ENCODE peak calls at places on chromosomes 16 and 17, in six cellular contexts. One of them, this sample, is unnamed.

GRCh38 chr16:59737274-59737673 is 1003.2 kb upstream of the GOT2 start:
- DNase-seq in ovary: no peak
- DNase-seq in spleen: no peak
- DNase-seq in OCI-LY7: no peak
- DNase-seq in IMR-90: no peak
- DNase-seq in left ventricle myocardium inferior: no peak
- DNase-seq in this sample: no peak

GRCh38 chr16:4537376-4538066 is 1.1 kb downstream of the CDIP1 start:
- DNase-seq in ovary: peak; percentile 64
- DNase-seq in spleen: peak; percentile 87
- DNase-seq in OCI-LY7: no peak
- DNase-seq in IMR-90: no peak
- DNase-seq in left ventricle myocardium inferior: peak; percentile 28
- DNase-seq in this sample: no peak

GRCh38 chr17:2025622-2026309 is 632 bp upstream of the RTN4RL1 start:
- DNase-seq in ovary: peak; percentile 81
- DNase-seq in spleen: no peak
- DNase-seq in OCI-LY7: no peak
- DNase-seq in IMR-90: peak; percentile 57
- DNase-seq in left ventricle myocardium inferior: peak; percentile 78
- DNase-seq in this sample: no peak

GRCh38 chr16:3662601-3663000 is 8.1 kb downstream of the DNASE1 start:
- DNase-seq in ovary: no peak
- DNase-seq in spleen: no peak
- DNase-seq in OCI-LY7: no peak
- DNase-seq in IMR-90: no peak
- DNase-seq in left ventricle myocardium inferior: no peak
- DNase-seq in this sample: peak; percentile 51

GRCh38 chr17:75105269-75106080 is 4.3 kb upstream of the ARMC7 start:
- DNase-seq in ovary: no peak
- DNase-seq in spleen: no peak
- DNase-seq in OCI-LY7: peak; percentile 77
- DNase-seq in IMR-90: peak; percentile 40
- DNase-seq in left ventricle myocardium inferior: no peak
- DNase-seq in this sample: no peak

GRCh38 chr17:66966529-66967418 is 2.3 kb downstream of the CACNG4 start:
- DNase-seq in ovary: no peak
- DNase-seq in spleen: no peak
- DNase-seq in OCI-LY7: no peak
- DNase-seq in IMR-90: no peak
- DNase-seq in left ventricle myocardium inferior: no peak
- DNase-seq in this sample: no peak

GRCh38 chr16:47715442-47716054 is 254.4 kb downstream of the PHKB start:
- DNase-seq in ovary: no peak
- DNase-seq in spleen: no peak
- DNase-seq in OCI-LY7: no peak
- DNase-seq in IMR-90: no peak
- DNase-seq in left ventricle myocardium inferior: no peak
- DNase-seq in this sample: no peak

GRCh38 chr16:67882374-67883145 is 2.1 kb upstream of the NRN1L start:
- DNase-seq in ovary: no peak
- DNase-seq in spleen: peak; percentile 73
- DNase-seq in OCI-LY7: no peak
- DNase-seq in IMR-90: no peak
- DNase-seq in left ventricle myocardium inferior: peak; percentile 72
- DNase-seq in this sample: no peak

GRCh38 chr17:71511266-71511995 is 609.4 kb upstream of the SOX9 start:
- DNase-seq in ovary: no peak
- DNase-seq in spleen: no peak
- DNase-seq in OCI-LY7: no peak
- DNase-seq in IMR-90: no peak
- DNase-seq in left ventricle myocardium inferior: no peak
- DNase-seq in this sample: no peak

GRCh38 chr16:17229131-17229530 is 241.6 kb downstream of the XYLT1 start:
- DNase-seq in ovary: no peak
- DNase-seq in spleen: no peak
- DNase-seq in OCI-LY7: no peak
- DNase-seq in IMR-90: no peak
- DNase-seq in left ventricle myocardium inferior: no peak
- DNase-seq in this sample: no peak

GRCh38 chr17:17860761-17861107 is 23.9 kb upstream of the SREBF1 start:
- DNase-seq in ovary: no peak
- DNase-seq in spleen: no peak
- DNase-seq in OCI-LY7: no peak
- DNase-seq in IMR-90: no peak
- DNase-seq in left ventricle myocardium inferior: no peak
- DNase-seq in this sample: no peak

GRCh38 chr16:2919511-2920255 is 8.0 kb downstream of the FLYWCH1 start:
- DNase-seq in ovary: peak; percentile 69
- DNase-seq in spleen: no peak
- DNase-seq in OCI-LY7: peak; percentile 71
- DNase-seq in IMR-90: peak; percentile 74
- DNase-seq in left ventricle myocardium inferior: no peak
- DNase-seq in this sample: no peak

GRCh38 chr16:70553175-70553574 is 29.6 kb downstream of the SF3B3 start:
- DNase-seq in ovary: no peak
- DNase-seq in spleen: no peak
- DNase-seq in OCI-LY7: no peak
- DNase-seq in IMR-90: peak; percentile 76
- DNase-seq in left ventricle myocardium inferior: no peak
- DNase-seq in this sample: no peak

GRCh38 chr16:87834015-87834667 is 35.2 kb downstream of the SLC7A5 start:
- DNase-seq in ovary: peak; percentile 12
- DNase-seq in spleen: no peak
- DNase-seq in OCI-LY7: no peak
- DNase-seq in IMR-90: no peak
- DNase-seq in left ventricle myocardium inferior: no peak
- DNase-seq in this sample: no peak

GRCh38 chr16:29736764-29737163 is 9.0 kb downstream of the C16orf54 start:
- DNase-seq in ovary: no peak
- DNase-seq in spleen: peak; percentile 19
- DNase-seq in OCI-LY7: no peak
- DNase-seq in IMR-90: no peak
- DNase-seq in left ventricle myocardium inferior: no peak
- DNase-seq in this sample: no peak

GRCh38 chr16:49574826-49575225 is 201.2 kb downstream of the C16orf78 start:
- DNase-seq in ovary: no peak
- DNase-seq in spleen: peak; percentile 69
- DNase-seq in OCI-LY7: no peak
- DNase-seq in IMR-90: no peak
- DNase-seq in left ventricle myocardium inferior: no peak
- DNase-seq in this sample: no peak

GRCh38 chr17:16906670-16907069 is 65.2 kb downstream of the TNFRSF13B start:
- DNase-seq in ovary: no peak
- DNase-seq in spleen: no peak
- DNase-seq in OCI-LY7: no peak
- DNase-seq in IMR-90: peak; percentile 19
- DNase-seq in left ventricle myocardium inferior: no peak
- DNase-seq in this sample: no peak

GRCh38 chr17:10116676-10117075 is 81.7 kb downstream of the GAS7 start:
- DNase-seq in ovary: no peak
- DNase-seq in spleen: no peak
- DNase-seq in OCI-LY7: no peak
- DNase-seq in IMR-90: no peak
- DNase-seq in left ventricle myocardium inferior: no peak
- DNase-seq in this sample: no peak

GRCh38 chr16:85546585-85547447 is 66.3 kb upstream of the GSE1 start:
- DNase-seq in ovary: no peak
- DNase-seq in spleen: no peak
- DNase-seq in OCI-LY7: no peak
- DNase-seq in IMR-90: no peak
- DNase-seq in left ventricle myocardium inferior: no peak
- DNase-seq in this sample: no peak

GRCh38 chr16:81937305-81938038 is 73.8 kb downstream of the SDR42E1 start:
- DNase-seq in ovary: no peak
- DNase-seq in spleen: no peak
- DNase-seq in OCI-LY7: no peak
- DNase-seq in IMR-90: no peak
- DNase-seq in left ventricle myocardium inferior: peak; percentile 16
- DNase-seq in this sample: no peak

GRCh38 chr17:42246515-42246914 is 29.7 kb downstream of the STAT5B start:
- DNase-seq in ovary: peak; percentile 56
- DNase-seq in spleen: no peak
- DNase-seq in OCI-LY7: no peak
- DNase-seq in IMR-90: peak; percentile 65
- DNase-seq in left ventricle myocardium inferior: no peak
- DNase-seq in this sample: no peak

GRCh38 chr17:45284176-45285140 is 22.6 kb upstream of the SPATA32 start:
- DNase-seq in ovary: no peak
- DNase-seq in spleen: no peak
- DNase-seq in OCI-LY7: peak; percentile 46
- DNase-seq in IMR-90: no peak
- DNase-seq in left ventricle myocardium inferior: peak; percentile 75
- DNase-seq in this sample: no peak

GRCh38 chr17:43732961-43733360 is 25.6 kb downstream of the SOST start:
- DNase-seq in ovary: no peak
- DNase-seq in spleen: no peak
- DNase-seq in OCI-LY7: no peak
- DNase-seq in IMR-90: peak; percentile 87
- DNase-seq in left ventricle myocardium inferior: no peak
- DNase-seq in this sample: no peak

GRCh38 chr17:14621826-14622621 is 321.1 kb downstream of the HS3ST3B1 start:
- DNase-seq in ovary: no peak
- DNase-seq in spleen: no peak
- DNase-seq in OCI-LY7: peak; percentile 91
- DNase-seq in IMR-90: no peak
- DNase-seq in left ventricle myocardium inferior: no peak
- DNase-seq in this sample: no peak

GRCh38 chr17:37110816-37111215 is 162.1 kb downstream of the AATF start:
- DNase-seq in ovary: no peak
- DNase-seq in spleen: no peak
- DNase-seq in OCI-LY7: no peak
- DNase-seq in IMR-90: no peak
- DNase-seq in left ventricle myocardium inferior: no peak
- DNase-seq in this sample: no peak

GRCh38 chr17:37106049-37106448 is 157.3 kb downstream of the AATF start:
- DNase-seq in ovary: no peak
- DNase-seq in spleen: no peak
- DNase-seq in OCI-LY7: no peak
- DNase-seq in IMR-90: no peak
- DNase-seq in left ventricle myocardium inferior: no peak
- DNase-seq in this sample: no peak

GRCh38 chr17:37110012-37110701 is 161.4 kb downstream of the AATF start:
- DNase-seq in ovary: no peak
- DNase-seq in spleen: no peak
- DNase-seq in OCI-LY7: no peak
- DNase-seq in IMR-90: no peak
- DNase-seq in left ventricle myocardium inferior: no peak
- DNase-seq in this sample: no peak

GRCh38 chr17:37111329-37111728 is 162.6 kb downstream of the AATF start:
- DNase-seq in ovary: no peak
- DNase-seq in spleen: no peak
- DNase-seq in OCI-LY7: no peak
- DNase-seq in IMR-90: no peak
- DNase-seq in left ventricle myocardium inferior: no peak
- DNase-seq in this sample: no peak

GRCh38 chr17:37107406-37108083 is 158.8 kb downstream of the AATF start:
- DNase-seq in ovary: peak; percentile 63
- DNase-seq in spleen: no peak
- DNase-seq in OCI-LY7: no peak
- DNase-seq in IMR-90: peak; percentile 41
- DNase-seq in left ventricle myocardium inferior: peak; percentile 68
- DNase-seq in this sample: no peak
- H3K27ac ChIP-seq in ovary: no peak overlapping the region
- H3K27ac ChIP-seq in spleen: no peak overlapping the region
- H3K27ac ChIP-seq in OCI-LY7: no peak overlapping the region
- H3K27ac ChIP-seq in IMR-90: no peak overlapping the region
- H3K27ac ChIP-seq in left ventricle myocardium inferior: no peak overlapping the region
- H3K27ac ChIP-seq in this sample: no peak overlapping the region

GRCh38 chr17:30380643-30381419 is 2.1 kb downstream of the CPD start:
- DNase-seq in ovary: no peak
- DNase-seq in spleen: no peak
- DNase-seq in OCI-LY7: no peak
- DNase-seq in IMR-90: no peak
- DNase-seq in left ventricle myocardium inferior: no peak
- DNase-seq in this sample: no peak

GRCh38 chr17:30378191-30378796 is 433 bp upstream of the CPD start:
- DNase-seq in ovary: peak; percentile 42
- DNase-seq in spleen: peak; percentile 88
- DNase-seq in OCI-LY7: peak; percentile 5
- DNase-seq in IMR-90: peak; percentile 11
- DNase-seq in left ventricle myocardium inferior: peak; percentile 30
- DNase-seq in this sample: no peak

GRCh38 chr17:30379303-30380105 is 777 bp downstream of the CPD start:
- DNase-seq in ovary: peak; percentile 50
- DNase-seq in spleen: peak; percentile 89
- DNase-seq in OCI-LY7: peak; percentile 30
- DNase-seq in IMR-90: no peak
- DNase-seq in left ventricle myocardium inferior: peak; percentile 20
- DNase-seq in this sample: no peak

GRCh38 chr17:30378797-30379302 is at the start of gene CPD:
- DNase-seq in ovary: peak; percentile 99
- DNase-seq in spleen: peak; percentile 97
- DNase-seq in OCI-LY7: peak; percentile 95
- DNase-seq in IMR-90: peak; percentile 92
- DNase-seq in left ventricle myocardium inferior: peak; percentile 98
- DNase-seq in this sample: peak; percentile 90

GRCh38 chr17:30380106-30380420 is 1.3 kb downstream of the CPD start:
- DNase-seq in ovary: no peak
- DNase-seq in spleen: no peak
- DNase-seq in OCI-LY7: peak; percentile 35
- DNase-seq in IMR-90: peak; percentile 43
- DNase-seq in left ventricle myocardium inferior: no peak
- DNase-seq in this sample: no peak
- H3K27ac ChIP-seq in ovary: no peak overlapping the region
- H3K27ac ChIP-seq in spleen: no peak overlapping the region
- H3K27ac ChIP-seq in OCI-LY7: no peak overlapping the region
- H3K27ac ChIP-seq in IMR-90: no peak overlapping the region
- H3K27ac ChIP-seq in left ventricle myocardium inferior: peak overlapping the region; percentile 88
- H3K27ac ChIP-seq in this sample: no peak overlapping the region

GRCh38 chr16:23131841-23132576 is 17.2 kb downstream of the USP31 start:
- DNase-seq in ovary: no peak
- DNase-seq in spleen: no peak
- DNase-seq in OCI-LY7: peak; percentile 22
- DNase-seq in IMR-90: no peak
- DNase-seq in left ventricle myocardium inferior: no peak
- DNase-seq in this sample: no peak
- H3K27ac ChIP-seq in ovary: no peak overlapping the region
- H3K27ac ChIP-seq in spleen: no peak overlapping the region
- H3K27ac ChIP-seq in OCI-LY7: no peak overlapping the region
- H3K27ac ChIP-seq in IMR-90: no peak overlapping the region
- H3K27ac ChIP-seq in left ventricle myocardium inferior: peak overlapping the region; percentile 88
- H3K27ac ChIP-seq in this sample: no peak overlapping the region

DNA sequence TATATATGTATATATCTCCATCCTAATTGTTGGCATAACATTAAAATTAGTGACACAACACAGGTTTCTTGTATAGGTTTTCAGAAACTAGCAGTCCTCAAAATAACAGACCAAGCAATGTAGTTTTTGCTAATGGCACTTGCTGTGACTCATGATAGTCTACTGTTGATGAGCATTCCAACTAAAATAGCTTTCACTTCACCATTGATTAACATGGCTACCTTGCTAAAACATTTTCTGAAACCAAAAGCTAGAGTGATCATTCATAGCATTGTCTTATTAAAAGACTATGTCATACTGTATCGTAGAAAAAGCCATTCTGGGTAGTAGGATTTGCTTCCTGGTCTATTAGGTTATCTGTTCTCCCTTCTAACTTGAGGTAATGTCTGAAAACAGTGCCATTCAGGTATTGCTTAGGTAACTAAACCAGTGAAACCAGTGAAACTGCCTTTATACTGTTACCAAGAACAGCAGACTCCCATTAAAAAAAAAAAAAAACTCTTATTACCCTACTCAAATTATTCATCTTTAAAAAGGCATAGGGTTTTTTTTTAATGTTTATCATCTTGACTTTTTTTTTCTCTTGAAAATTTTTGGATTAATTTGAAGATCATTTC is 2.4 kb upstream of the CLTC start:
- DNase-seq in ovary: no peak
- DNase-seq in spleen: no peak
- DNase-seq in OCI-LY7: no peak
- DNase-seq in IMR-90: no peak
- DNase-seq in left ventricle myocardium inferior: no peak
- DNase-seq in this sample: no peak
- H3K27ac ChIP-seq in ovary: no peak overlapping the region
- H3K27ac ChIP-seq in spleen: no peak overlapping the region
- H3K27ac ChIP-seq in OCI-LY7: peak overlapping the region; percentile 93
- H3K27ac ChIP-seq in IMR-90: no peak overlapping the region
- H3K27ac ChIP-seq in left ventricle myocardium inferior: peak overlapping the region; percentile 11
- H3K27ac ChIP-seq in this sample: peak overlapping the region; percentile 88

This sample was measured in RWPE2.